ENCODE peak calls at places on chromosomes 12 and 14, in five cellular contexts. F is kidney, H is ovary, R is HCT116, L is fibroblast of lung. G is an unnamed sample.

GRCh38 chr14:78530078-78530477 is 359.9 kb downstream of the NRXN3 start:
- DNase-seq in L (no peak), H (no peak), F (no peak), R (no peak), G (peak)

GRCh38 chr12:32179011-32179395 is 72.4 kb downstream of the BICD1 start:
- DNase-seq in H (no peak), R (no peak), L (no peak), F (no peak), G (no peak)

GRCh38 chr14:61385002-61385685 is 63.8 kb downstream of the PRKCH start:
- DNase-seq in F (no peak), H (no peak), R (no peak), L (no peak), G (no peak)

GRCh38 chr14:64170190-64170589 is 124.0 kb downstream of the ESR2 start:
- DNase-seq in H (no peak), F (no peak), R (no peak), L (no peak), G (no peak)

GRCh38 chr14:102394717-102395378 is 32.1 kb downstream of the TECPR2 start:
- DNase-seq in L (no peak), R (no peak), H (no peak), F (no peak), G (no peak)

GRCh38 chr14:95156765-95157194 is 549 bp downstream of the DICER1 start:
- DNase-seq in L (peak), H (peak), F (peak), R (no peak), G (no peak)

GRCh38 chr12:46490635-46491034 is 118.1 kb upstream of the SLC38A2 start:
- DNase-seq in F (no peak), H (no peak), L (peak), R (no peak), G (no peak)

GRCh38 chr12:84604541-84604940 is 308.1 kb downstream of the SLC6A15 start:
- DNase-seq in F (no peak), L (no peak), R (no peak), H (no peak), G (no peak)

GRCh38 chr12:44835641-44836379 is 40.3 kb downstream of the NELL2 start:
- DNase-seq in F (no peak), H (no peak), L (no peak), R (no peak), G (no peak)

GRCh38 chr12:34394211-34395055 is 372.1 kb downstream of the ALG10 start:
- DNase-seq in L (no peak), F (peak), H (peak), R (no peak), G (peak)

GRCh38 chr12:752673-753400 is 458 bp downstream of the WNK1 start:
- DNase-seq in H (peak), R (no peak), L (peak), F (peak), G (no peak)

GRCh38 chr14:88791629-88792571 is 853 bp downstream of the EML5 start:
- DNase-seq in L (no peak), F (peak), H (peak), R (no peak), G (no peak)

GRCh38 chr12:98646165-98646764 is 1.2 kb downstream of the APAF1 start:
- DNase-seq in H (no peak), L (peak), R (peak), F (no peak), G (no peak)

GRCh38 chr14:100143934-100144333 is 15.5 kb downstream of the DEGS2 start:
- DNase-seq in F (no peak), R (no peak), H (no peak), L (no peak), G (no peak)

GRCh38 chr14:70009961-70010360 is 130.7 kb downstream of the SMOC1 start:
- DNase-seq in R (no peak), F (no peak), L (no peak), H (no peak), G (no peak)

GRCh38 chr14:70011708-70012107 is 132.5 kb downstream of the SMOC1 start:
- DNase-seq in H (no peak), F (no peak), L (no peak), R (no peak), G (no peak)

GRCh38 chr14:70014696-70015095 is 135.5 kb downstream of the SMOC1 start:
- DNase-seq in H (no peak), R (no peak), L (no peak), F (no peak), G (no peak)

GRCh38 chr14:70011098-70011497 is 131.9 kb downstream of the SMOC1 start:
- DNase-seq in F (no peak), L (no peak), H (no peak), R (no peak), G (no peak)

DNA sequence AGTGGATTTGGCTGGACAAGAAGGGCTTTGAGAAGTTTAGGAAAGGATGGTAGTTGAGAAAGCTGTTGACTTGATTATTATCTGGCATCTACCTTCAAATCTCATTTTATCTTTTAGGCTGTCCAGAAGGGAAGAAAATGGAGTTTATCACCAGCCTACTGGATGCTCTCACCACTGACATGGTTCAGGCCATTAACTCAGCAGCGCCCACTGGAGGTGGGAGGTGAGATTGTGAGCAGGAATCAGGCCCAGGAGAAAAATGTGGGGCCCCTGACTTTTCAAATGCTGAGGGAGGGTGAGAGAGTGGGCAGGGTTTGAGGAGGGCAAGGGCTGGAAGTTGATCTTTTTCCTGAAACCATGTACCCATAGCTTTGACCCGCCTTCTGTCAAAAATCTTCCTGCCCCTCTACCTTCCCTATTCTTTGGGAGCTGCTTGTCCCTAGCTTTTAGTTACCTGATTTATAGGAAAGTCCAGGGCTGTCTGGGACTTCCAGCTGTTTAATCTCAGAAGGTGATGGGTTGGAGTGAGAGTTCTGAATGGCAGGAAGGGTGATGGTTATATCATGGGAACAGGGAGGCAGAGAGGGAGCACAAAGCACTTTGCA is 134.2 kb downstream of the SMOC1 start:
- DNase-seq in L (no peak), F (no peak), H (no peak), R (peak), G (no peak)
- TF ChIP-seq CTCF in L (peak), F (peak), H (no peak), R (peak), G (peak)

DNA sequence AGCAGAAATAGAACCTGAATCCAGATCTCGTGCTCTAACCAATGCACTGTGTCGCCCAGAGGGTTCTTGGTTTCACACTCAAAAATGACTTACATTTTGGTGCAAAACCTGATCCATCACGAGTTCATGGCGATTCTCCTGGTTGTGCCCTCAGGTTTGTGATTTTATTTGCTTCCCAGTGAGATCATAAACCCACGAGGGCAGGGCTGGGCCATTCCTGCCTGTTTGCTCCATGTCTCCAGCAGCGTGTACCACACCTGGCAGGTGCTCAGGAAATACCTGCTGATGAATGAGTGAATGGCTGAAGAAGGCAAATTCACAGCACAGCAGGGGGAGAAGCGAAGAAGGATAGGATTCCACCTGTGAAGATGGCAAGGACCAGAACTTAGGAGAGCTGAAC is 9.4 kb downstream of the ACACB start:
- DNase-seq in R (no peak), L (no peak), H (no peak), F (no peak), G (no peak)
- H3K27ac ChIP-seq in R (no peak), L (no peak), H (no peak), F (no peak), G (peak)

GRCh38 chr12:6059221-6059620 is 65.2 kb downstream of the VWF start:
- DNase-seq in R (no peak), L (no peak), H (no peak), F (no peak), G (no peak)

GRCh38 chr12:6058481-6059161 is 65.8 kb downstream of the VWF start:
- DNase-seq in L (no peak), F (no peak), R (no peak), H (no peak), G (no peak)

GRCh38 chr12:6056406-6057211 is 67.9 kb downstream of the VWF start:
- DNase-seq in R (peak), F (no peak), H (no peak), L (peak), G (no peak)

GRCh38 chr12:6059860-6060565 is 64.5 kb downstream of the VWF start:
- DNase-seq in F (no peak), H (no peak), L (no peak), R (no peak), G (no peak)

DNA sequence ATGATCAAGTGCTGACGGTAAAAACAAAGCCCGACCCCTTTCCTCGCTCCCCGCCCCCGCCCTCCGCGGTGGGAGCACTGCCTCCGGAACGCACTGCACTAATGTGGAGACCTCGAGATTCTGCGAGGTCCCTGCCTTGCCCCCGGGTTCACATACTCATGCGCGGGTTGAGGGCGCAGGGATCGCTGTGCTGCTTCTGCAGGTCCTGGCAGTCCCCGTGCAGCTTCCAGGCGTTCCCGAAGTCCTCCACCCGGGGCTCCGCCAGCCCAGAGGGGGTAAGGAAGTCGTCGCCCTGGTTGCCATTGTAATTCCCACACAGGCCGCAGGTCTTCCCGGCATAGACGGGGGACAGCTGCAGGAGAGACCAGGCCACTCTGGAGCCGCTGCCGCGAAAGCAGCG is 66.8 kb downstream of the VWF start:
- DNase-seq in R (no peak), L (no peak), H (no peak), F (no peak), G (no peak)
- TF ChIP-seq CTCF in R (no peak), L (no peak), H (no peak), F (no peak), G (no peak)

GRCh38 chr12:15118946-15119345 is 102.3 kb downstream of the RERG start:
- DNase-seq in F (no peak), L (no peak), H (no peak), R (no peak), G (no peak)

GRCh38 chr12:15116073-15116472 is 105.1 kb downstream of the RERG start:
- DNase-seq in R (no peak), H (peak), L (peak), F (no peak), G (no peak)

GRCh38 chr12:15114501-15114900 is 106.7 kb downstream of the RERG start:
- DNase-seq in F (no peak), L (no peak), R (no peak), H (no peak), G (no peak)

GRCh38 chr12:15122349-15122748 is 98.9 kb downstream of the RERG start:
- DNase-seq in F (no peak), L (no peak), H (no peak), R (no peak), G (no peak)

DNA sequence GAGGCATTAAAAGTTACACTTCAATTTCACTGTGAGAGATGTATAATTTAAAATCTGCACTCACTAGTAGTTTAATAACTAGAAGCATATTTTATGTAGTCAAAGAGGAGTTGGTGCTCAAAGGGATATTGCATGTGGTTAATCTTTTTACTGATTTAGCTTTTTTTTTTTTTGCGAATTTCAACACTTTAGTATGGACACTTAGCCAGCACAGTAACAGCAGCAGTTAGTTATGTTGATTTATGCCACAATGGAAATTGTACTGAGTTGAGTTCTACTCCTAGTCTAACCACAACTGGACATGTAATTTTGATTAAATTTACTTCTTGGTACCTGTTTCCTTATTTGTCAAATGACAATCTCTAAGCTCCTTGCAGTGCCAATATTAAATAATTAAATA is 104.2 kb downstream of the RERG start:
- DNase-seq in L (no peak), F (no peak), H (no peak), R (no peak), G (no peak)
- H3K27ac ChIP-seq in L (no peak), F (peak), H (no peak), R (no peak), G (no peak)

G was measured in esophagus muscularis mucosa.